ENCODE peak calls at places on chromosomes 4 and X, in seven cellular contexts. P is body of pancreas, Y is lower lobe of right lung, C is GM23338, R is tibial nerve, O is thoracic aorta, W is AG04450. H is an unnamed sample.
A peak's percentile ranks its signal among the peaks of the same experiment; 100 is the strongest.

GRCh38 chrX:94065091-94065490 is 391.1 kb downstream of the FAM133A start:
- DNase-seq in W (no peak), P (no peak), Y (no peak), C (no peak), R (no peak), O (no peak), H (no peak)

GRCh38 chr4:155582971-155583437 is 83.6 kb upstream of the GUCY1A1 start:
- DNase-seq in C (no peak), P (no peak), R (no peak), O (no peak), Y (no peak), W (peak; percentile 44), H (no peak)

GRCh38 chr4:7342581-7343352 is 92.0 kb downstream of the PSAPL1 start:
- DNase-seq in C (no peak), P (no peak), O (no peak), R (no peak), Y (peak; percentile 25), W (no peak), H (peak; percentile 78)

GRCh38 chr4:74449571-74450297 is 4.8 kb downstream of the AREG start:
- DNase-seq in C (no peak), O (no peak), P (no peak), Y (no peak), R (no peak), W (no peak), H (peak; percentile 67)

GRCh38 chrX:18464500-18464899 is 39.1 kb downstream of the CDKL5 start:
- DNase-seq in C (no peak), R (no peak), Y (no peak), P (no peak), W (no peak), O (no peak), H (no peak)

GRCh38 chrX:38571058-38571457 is 9.7 kb downstream of the TSPAN7 start:
- DNase-seq in C (no peak), Y (no peak), R (no peak), P (no peak), O (no peak), W (no peak), H (no peak)

GRCh38 chr4:89765966-89766365 is 71.0 kb downstream of the SNCA start:
- DNase-seq in C (no peak), P (peak; percentile 7), O (no peak), W (peak; percentile 18), Y (no peak), R (no peak), H (peak; percentile 25)

GRCh38 chrX:37863728-37864127 is 16.4 kb upstream of the DYNLT3 start:
- DNase-seq in R (no peak), C (no peak), Y (no peak), O (no peak), W (no peak), P (no peak), H (no peak)

GRCh38 chr4:185011408-185011807 is 6.9 kb upstream of the HELT start:
- DNase-seq in O (no peak), W (no peak), C (peak; percentile 76), R (no peak), Y (no peak), P (peak; percentile 53), H (no peak)

GRCh38 chrX:12999422-12999821 is 24.5 kb downstream of the TMSB4X start:
- DNase-seq in Y (no peak), O (no peak), C (peak; percentile 28), W (no peak), P (no peak), R (no peak), H (no peak)

GRCh38 chrX:21658152-21658737 is at the start of gene KLHL34:
- DNase-seq in Y (no peak), R (no peak), P (no peak), W (no peak), O (no peak), C (peak; percentile 42), H (no peak)

GRCh38 chr4:55215087-55215486 is 89.7 kb upstream of the KDR start:
- DNase-seq in W (no peak), R (no peak), C (no peak), O (no peak), Y (no peak), P (no peak), H (no peak)

GRCh38 chrX:138847930-138848329 is 136.4 kb upstream of the FGF13 start:
- DNase-seq in O (no peak), P (no peak), Y (no peak), R (no peak), C (peak; percentile 2), W (no peak), H (no peak)

GRCh38 chr4:41613782-41614181 is 75.8 kb downstream of the LIMCH1 start:
- DNase-seq in W (no peak), Y (no peak), C (no peak), R (no peak), P (no peak), O (no peak), H (no peak)

GRCh38 chr4:48360285-48360965 is 19.1 kb downstream of the SLAIN2 start:
- DNase-seq in Y (no peak), P (no peak), R (no peak), O (no peak), W (peak; percentile 36), C (no peak), H (peak; percentile 94)
- H3K27ac ChIP-seq in Y (no peak overlapping the region), P (no peak overlapping the region), R (no peak overlapping the region), O (no peak overlapping the region), W (peak overlapping the region; percentile 4), C (no peak overlapping the region), H (peak overlapping the region; percentile 91)

GRCh38 chr4:83852085-83852451 is 316.2 kb downstream of the GPAT3 start:
- DNase-seq in W (peak; percentile 52), P (no peak), R (no peak), O (no peak), Y (no peak), C (peak; percentile 15), H (no peak)
- H3K27ac ChIP-seq in W (peak overlapping the region; percentile 80), P (no peak overlapping the region), R (no peak overlapping the region), O (no peak overlapping the region), Y (no peak overlapping the region), C (peak overlapping the region; percentile 93), H (peak overlapping the region; percentile 83)

GRCh38 chr4:168832746-168833575 is 177.1 kb downstream of the CBR4 start:
- DNase-seq in R (no peak), Y (no peak), O (no peak), C (peak; percentile 78), P (peak; percentile 25), W (no peak), H (peak; percentile 78)
- H3K27ac ChIP-seq in R (peak overlapping the region; percentile 86), Y (peak overlapping the region; percentile 85), O (peak overlapping the region; percentile 99), C (no peak overlapping the region), P (no peak overlapping the region), W (peak overlapping the region; percentile 94), H (peak overlapping the region; percentile 88)

DNA sequence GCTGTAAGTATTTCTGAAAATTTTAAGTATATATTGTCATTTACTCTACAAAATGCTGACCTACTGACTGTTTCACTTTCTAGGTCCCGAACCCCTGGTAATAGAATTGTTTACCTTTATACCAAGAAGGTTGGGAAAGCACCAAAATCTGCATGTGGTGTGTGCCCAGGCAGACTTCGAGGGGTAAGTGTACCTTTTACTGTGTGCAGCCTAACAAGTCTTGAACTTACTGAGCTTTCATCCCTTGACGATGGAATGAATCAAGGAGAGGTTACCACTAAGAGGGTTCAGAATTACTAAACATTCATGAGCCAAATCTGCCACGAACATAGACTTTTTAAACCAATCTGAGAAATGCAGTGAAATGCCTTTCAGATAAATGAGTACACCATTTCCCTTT is 1.6 kb downstream of the RPL34 start:
- DNase-seq in O (no peak), R (no peak), W (no peak), Y (no peak), C (no peak), P (no peak), H (no peak)
- H3K27ac ChIP-seq in O (no peak overlapping the region), R (no peak overlapping the region), W (no peak overlapping the region), Y (peak overlapping the region; percentile 86), C (peak overlapping the region; percentile 68), P (no peak overlapping the region), H (peak overlapping the region; percentile 93)

GRCh38 chr4:168743576-168743975 is 246.7 kb downstream of the PALLD start:
- DNase-seq in P (no peak), R (no peak), Y (no peak), C (no peak), W (peak; percentile 74), O (no peak), H (peak; percentile 18)
- H3K27ac ChIP-seq in P (no peak overlapping the region), R (no peak overlapping the region), Y (peak overlapping the region; percentile 22), C (no peak overlapping the region), W (peak overlapping the region; percentile 42), O (no peak overlapping the region), H (peak overlapping the region; percentile 51)

GRCh38 chr4:153467897-153468262 is 1.7 kb downstream of the TMEM131L start:
- DNase-seq in R (no peak), O (no peak), W (no peak), Y (no peak), P (no peak), C (no peak), H (no peak)

GRCh38 chr4:153468587-153468986 is 2.4 kb downstream of the TMEM131L start:
- DNase-seq in W (no peak), Y (no peak), P (no peak), C (no peak), O (no peak), R (no peak), H (no peak)

GRCh38 chr4:153465922-153466636 is at the start of gene TMEM131L:
- DNase-seq in W (no peak), O (no peak), R (peak; percentile 29), P (peak; percentile 86), Y (peak; percentile 83), C (peak; percentile 82), H (peak; percentile 98)

GRCh38 chr4:153466637-153467153 is 535 bp downstream of the TMEM131L start:
- DNase-seq in C (peak; percentile 19), O (no peak), Y (no peak), W (no peak), P (no peak), R (no peak), H (peak; percentile 93)

GRCh38 chr4:153467154-153467896 is 1.2 kb downstream of the TMEM131L start:
- DNase-seq in C (peak; percentile 83), P (peak; percentile 95), Y (peak; percentile 86), W (no peak), R (no peak), O (no peak), H (peak; percentile 83)
- H3K27ac ChIP-seq in C (peak overlapping the region; percentile 60), P (peak overlapping the region; percentile 79), Y (peak overlapping the region; percentile 82), W (no peak overlapping the region), R (peak overlapping the region; percentile 82), O (peak overlapping the region; percentile 63), H (no peak overlapping the region)